ENCODE peak calls at places on chromosomes 13 and 19, in eight cellular contexts. One of them, this sample, is unnamed.

GRCh38 chr19:31541396-31541795 is 192.2 kb upstream of the TSHZ3 start:
- DNase-seq in effector memory CD4-positive, alpha-beta T cell: no peak
- DNase-seq in mesenteric fat pad: no peak
- DNase-seq in non-pigmented ciliary epithelial cell: no peak
- DNase-seq in RPMI8226: no peak
- DNase-seq in left colon: no peak
- DNase-seq in NCI-H2081: no peak
- DNase-seq in stimulated activated CD8-positive, alpha-beta memory T cell treated with anti-CD3 and anti-CD28 coated beads, Interleukin-7, amount 100 ng/mL, for 4 hours: no peak
- DNase-seq in this sample: no peak

GRCh38 chr13:73365681-73366080 is 306.9 kb downstream of the KLF5 start:
- DNase-seq in mesenteric fat pad: no peak
- DNase-seq in RPMI8226: no peak
- DNase-seq in non-pigmented ciliary epithelial cell: no peak
- DNase-seq in effector memory CD4-positive, alpha-beta T cell: no peak
- DNase-seq in left colon: no peak
- DNase-seq in NCI-H2081: no peak
- DNase-seq in stimulated activated CD8-positive, alpha-beta memory T cell treated with anti-CD3 and anti-CD28 coated beads, Interleukin-7, amount 100 ng/mL, for 4 hours: no peak
- DNase-seq in this sample: no peak

GRCh38 chr13:106484755-106485193 is 50.7 kb downstream of the EFNB2 start:
- DNase-seq in NCI-H2081: no peak
- DNase-seq in RPMI8226: peak
- DNase-seq in left colon: no peak
- DNase-seq in mesenteric fat pad: no peak
- DNase-seq in non-pigmented ciliary epithelial cell: no peak
- DNase-seq in effector memory CD4-positive, alpha-beta T cell: no peak
- DNase-seq in stimulated activated CD8-positive, alpha-beta memory T cell treated with anti-CD3 and anti-CD28 coated beads, Interleukin-7, amount 100 ng/mL, for 4 hours: no peak
- DNase-seq in this sample: no peak

GRCh38 chr13:27691207-27691606 is 69.5 kb downstream of the POLR1D start:
- DNase-seq in RPMI8226: no peak
- DNase-seq in mesenteric fat pad: no peak
- DNase-seq in left colon: no peak
- DNase-seq in non-pigmented ciliary epithelial cell: no peak
- DNase-seq in stimulated activated CD8-positive, alpha-beta memory T cell treated with anti-CD3 and anti-CD28 coated beads, Interleukin-7, amount 100 ng/mL, for 4 hours: no peak
- DNase-seq in NCI-H2081: no peak
- DNase-seq in effector memory CD4-positive, alpha-beta T cell: no peak
- DNase-seq in this sample: no peak

GRCh38 chr19:30060872-30061556 is 119.0 kb downstream of the URI1 start:
- DNase-seq in RPMI8226: no peak
- DNase-seq in left colon: peak
- DNase-seq in NCI-H2081: no peak
- DNase-seq in stimulated activated CD8-positive, alpha-beta memory T cell treated with anti-CD3 and anti-CD28 coated beads, Interleukin-7, amount 100 ng/mL, for 4 hours: no peak
- DNase-seq in mesenteric fat pad: peak
- DNase-seq in non-pigmented ciliary epithelial cell: no peak
- DNase-seq in effector memory CD4-positive, alpha-beta T cell: no peak
- DNase-seq in this sample: no peak

GRCh38 chr19:38691938-38692457 is 44.5 kb downstream of the ACTN4 start:
- DNase-seq in mesenteric fat pad: no peak
- DNase-seq in NCI-H2081: no peak
- DNase-seq in effector memory CD4-positive, alpha-beta T cell: no peak
- DNase-seq in left colon: no peak
- DNase-seq in RPMI8226: no peak
- DNase-seq in stimulated activated CD8-positive, alpha-beta memory T cell treated with anti-CD3 and anti-CD28 coated beads, Interleukin-7, amount 100 ng/mL, for 4 hours: no peak
- DNase-seq in non-pigmented ciliary epithelial cell: peak
- DNase-seq in this sample: no peak

GRCh38 chr13:28031220-28031903 is 42.9 kb upstream of the URAD start:
- DNase-seq in stimulated activated CD8-positive, alpha-beta memory T cell treated with anti-CD3 and anti-CD28 coated beads, Interleukin-7, amount 100 ng/mL, for 4 hours: no peak
- DNase-seq in NCI-H2081: no peak
- DNase-seq in effector memory CD4-positive, alpha-beta T cell: no peak
- DNase-seq in non-pigmented ciliary epithelial cell: no peak
- DNase-seq in left colon: peak
- DNase-seq in mesenteric fat pad: no peak
- DNase-seq in RPMI8226: no peak
- DNase-seq in this sample: no peak

GRCh38 chr13:27549406-27549981 is 70.8 kb downstream of the LNX2 start:
- DNase-seq in mesenteric fat pad: no peak
- DNase-seq in effector memory CD4-positive, alpha-beta T cell: no peak
- DNase-seq in NCI-H2081: no peak
- DNase-seq in left colon: peak
- DNase-seq in stimulated activated CD8-positive, alpha-beta memory T cell treated with anti-CD3 and anti-CD28 coated beads, Interleukin-7, amount 100 ng/mL, for 4 hours: no peak
- DNase-seq in non-pigmented ciliary epithelial cell: no peak
- DNase-seq in RPMI8226: no peak
- DNase-seq in this sample: no peak

GRCh38 chr19:15595069-15595468 is 19.9 kb upstream of the CYP4F8 start:
- DNase-seq in stimulated activated CD8-positive, alpha-beta memory T cell treated with anti-CD3 and anti-CD28 coated beads, Interleukin-7, amount 100 ng/mL, for 4 hours: no peak
- DNase-seq in left colon: no peak
- DNase-seq in non-pigmented ciliary epithelial cell: no peak
- DNase-seq in effector memory CD4-positive, alpha-beta T cell: no peak
- DNase-seq in mesenteric fat pad: no peak
- DNase-seq in RPMI8226: no peak
- DNase-seq in NCI-H2081: no peak
- DNase-seq in this sample: no peak

GRCh38 chr19:17762505-17763229 is 11.4 kb downstream of the FCHO1 start:
- DNase-seq in non-pigmented ciliary epithelial cell: no peak
- DNase-seq in NCI-H2081: no peak
- DNase-seq in effector memory CD4-positive, alpha-beta T cell: no peak
- DNase-seq in stimulated activated CD8-positive, alpha-beta memory T cell treated with anti-CD3 and anti-CD28 coated beads, Interleukin-7, amount 100 ng/mL, for 4 hours: no peak
- DNase-seq in left colon: peak
- DNase-seq in RPMI8226: peak
- DNase-seq in mesenteric fat pad: no peak
- DNase-seq in this sample: no peak

GRCh38 chr13:99256709-99257108 is 1.5 kb downstream of the GPR18 start:
- DNase-seq in mesenteric fat pad: no peak
- DNase-seq in effector memory CD4-positive, alpha-beta T cell: no peak
- DNase-seq in RPMI8226: no peak
- DNase-seq in non-pigmented ciliary epithelial cell: peak
- DNase-seq in NCI-H2081: no peak
- DNase-seq in stimulated activated CD8-positive, alpha-beta memory T cell treated with anti-CD3 and anti-CD28 coated beads, Interleukin-7, amount 100 ng/mL, for 4 hours: no peak
- DNase-seq in left colon: no peak
- DNase-seq in this sample: no peak

GRCh38 chr13:78187781-78188180 is 269.1 kb upstream of the EDNRB start:
- DNase-seq in effector memory CD4-positive, alpha-beta T cell: no peak
- DNase-seq in NCI-H2081: no peak
- DNase-seq in non-pigmented ciliary epithelial cell: no peak
- DNase-seq in stimulated activated CD8-positive, alpha-beta memory T cell treated with anti-CD3 and anti-CD28 coated beads, Interleukin-7, amount 100 ng/mL, for 4 hours: no peak
- DNase-seq in left colon: no peak
- DNase-seq in RPMI8226: no peak
- DNase-seq in mesenteric fat pad: no peak
- DNase-seq in this sample: no peak

GRCh38 chr13:46097015-46097414 is 7.8 kb downstream of the CPB2 start:
- DNase-seq in NCI-H2081: no peak
- DNase-seq in left colon: no peak
- DNase-seq in effector memory CD4-positive, alpha-beta T cell: no peak
- DNase-seq in mesenteric fat pad: no peak
- DNase-seq in stimulated activated CD8-positive, alpha-beta memory T cell treated with anti-CD3 and anti-CD28 coated beads, Interleukin-7, amount 100 ng/mL, for 4 hours: no peak
- DNase-seq in RPMI8226: no peak
- DNase-seq in non-pigmented ciliary epithelial cell: no peak
- DNase-seq in this sample: no peak

GRCh38 chr19:13033819-13034611 is 38.7 kb downstream of the NFIX start:
- DNase-seq in non-pigmented ciliary epithelial cell: no peak
- DNase-seq in mesenteric fat pad: no peak
- DNase-seq in stimulated activated CD8-positive, alpha-beta memory T cell treated with anti-CD3 and anti-CD28 coated beads, Interleukin-7, amount 100 ng/mL, for 4 hours: peak
- DNase-seq in effector memory CD4-positive, alpha-beta T cell: no peak
- DNase-seq in left colon: peak
- DNase-seq in RPMI8226: peak
- DNase-seq in NCI-H2081: no peak
- DNase-seq in this sample: peak

GRCh38 chr19:48102870-48103751 is 7.5 kb downstream of the PLA2G4C start:
- DNase-seq in stimulated activated CD8-positive, alpha-beta memory T cell treated with anti-CD3 and anti-CD28 coated beads, Interleukin-7, amount 100 ng/mL, for 4 hours: no peak
- DNase-seq in RPMI8226: peak
- DNase-seq in effector memory CD4-positive, alpha-beta T cell: no peak
- DNase-seq in non-pigmented ciliary epithelial cell: no peak
- DNase-seq in NCI-H2081: peak
- DNase-seq in left colon: peak
- DNase-seq in mesenteric fat pad: no peak
- DNase-seq in this sample: no peak

GRCh38 chr13:26847281-26847680 is 86.7 kb upstream of the GPR12 start:
- DNase-seq in stimulated activated CD8-positive, alpha-beta memory T cell treated with anti-CD3 and anti-CD28 coated beads, Interleukin-7, amount 100 ng/mL, for 4 hours: no peak
- DNase-seq in RPMI8226: no peak
- DNase-seq in effector memory CD4-positive, alpha-beta T cell: no peak
- DNase-seq in mesenteric fat pad: no peak
- DNase-seq in left colon: no peak
- DNase-seq in non-pigmented ciliary epithelial cell: no peak
- DNase-seq in NCI-H2081: no peak
- DNase-seq in this sample: no peak

GRCh38 chr13:64925727-64926126 is 2304.4 kb downstream of the PCDH9 start:
- DNase-seq in non-pigmented ciliary epithelial cell: no peak
- DNase-seq in effector memory CD4-positive, alpha-beta T cell: no peak
- DNase-seq in mesenteric fat pad: no peak
- DNase-seq in left colon: no peak
- DNase-seq in NCI-H2081: no peak
- DNase-seq in stimulated activated CD8-positive, alpha-beta memory T cell treated with anti-CD3 and anti-CD28 coated beads, Interleukin-7, amount 100 ng/mL, for 4 hours: no peak
- DNase-seq in RPMI8226: no peak
- DNase-seq in this sample: peak

GRCh38 chr13:107742544-107742943 is 472.8 kb downstream of the LIG4 start:
- DNase-seq in NCI-H2081: no peak
- DNase-seq in RPMI8226: no peak
- DNase-seq in effector memory CD4-positive, alpha-beta T cell: no peak
- DNase-seq in stimulated activated CD8-positive, alpha-beta memory T cell treated with anti-CD3 and anti-CD28 coated beads, Interleukin-7, amount 100 ng/mL, for 4 hours: no peak
- DNase-seq in mesenteric fat pad: no peak
- DNase-seq in non-pigmented ciliary epithelial cell: no peak
- DNase-seq in left colon: no peak
- DNase-seq in this sample: no peak

GRCh38 chr13:23609414-23610186 is 39.4 kb downstream of the TNFRSF19 start:
- DNase-seq in non-pigmented ciliary epithelial cell: no peak
- DNase-seq in left colon: peak
- DNase-seq in effector memory CD4-positive, alpha-beta T cell: no peak
- DNase-seq in mesenteric fat pad: no peak
- DNase-seq in RPMI8226: no peak
- DNase-seq in stimulated activated CD8-positive, alpha-beta memory T cell treated with anti-CD3 and anti-CD28 coated beads, Interleukin-7, amount 100 ng/mL, for 4 hours: no peak
- DNase-seq in NCI-H2081: no peak
- DNase-seq in this sample: no peak

GRCh38 chr13:93957371-93957770 is 522.1 kb downstream of the DCT start:
- DNase-seq in RPMI8226: no peak
- DNase-seq in non-pigmented ciliary epithelial cell: no peak
- DNase-seq in left colon: no peak
- DNase-seq in NCI-H2081: no peak
- DNase-seq in mesenteric fat pad: no peak
- DNase-seq in stimulated activated CD8-positive, alpha-beta memory T cell treated with anti-CD3 and anti-CD28 coated beads, Interleukin-7, amount 100 ng/mL, for 4 hours: no peak
- DNase-seq in effector memory CD4-positive, alpha-beta T cell: no peak
- DNase-seq in this sample: no peak

GRCh38 chr19:33066543-33066942 is 1.9 kb upstream of the RHPN2 start:
- DNase-seq in RPMI8226: no peak
- DNase-seq in NCI-H2081: no peak
- DNase-seq in effector memory CD4-positive, alpha-beta T cell: no peak
- DNase-seq in stimulated activated CD8-positive, alpha-beta memory T cell treated with anti-CD3 and anti-CD28 coated beads, Interleukin-7, amount 100 ng/mL, for 4 hours: no peak
- DNase-seq in non-pigmented ciliary epithelial cell: no peak
- DNase-seq in left colon: no peak
- DNase-seq in mesenteric fat pad: no peak
- DNase-seq in this sample: no peak

GRCh38 chr19:38792250-38793111 is 3.5 kb downstream of the LGALS7B start:
- DNase-seq in left colon: peak
- DNase-seq in non-pigmented ciliary epithelial cell: no peak
- DNase-seq in stimulated activated CD8-positive, alpha-beta memory T cell treated with anti-CD3 and anti-CD28 coated beads, Interleukin-7, amount 100 ng/mL, for 4 hours: no peak
- DNase-seq in RPMI8226: no peak
- DNase-seq in mesenteric fat pad: no peak
- DNase-seq in NCI-H2081: no peak
- DNase-seq in effector memory CD4-positive, alpha-beta T cell: no peak
- DNase-seq in this sample: no peak